ENCODE peak calls at places on chromosomes 11 and 22, in eight cellular contexts. K is fibroblast of lung, T is heart right ventricle, C is HepG2, R is body of pancreas, M is adrenal gland, J is tibial artery, H is ovary. G is an unnamed sample.

GRCh38 chr11:93493252-93493897 is 49.8 kb downstream of the SMCO4 start:
- DNase-seq in J (no peak), H (no peak), M (no peak), R (peak; percentile 68), K (no peak), C (peak; percentile 79), T (no peak), G (no peak)

GRCh38 chr11:102833731-102834130 is 9.7 kb downstream of the MMP3 start:
- DNase-seq in K (no peak), R (no peak), M (no peak), H (no peak), T (no peak), J (no peak), C (no peak), G (no peak)

GRCh38 chr11:70064011-70064725 is 13.9 kb upstream of the ANO1 start:
- DNase-seq in H (no peak), K (no peak), T (no peak), J (no peak), M (no peak), R (no peak), C (no peak), G (no peak)

GRCh38 chr11:124394408-124394807 is 4.4 kb downstream of the OR8B3 start:
- DNase-seq in J (no peak), R (no peak), T (no peak), H (no peak), C (no peak), M (no peak), K (peak; percentile 24), G (no peak)

GRCh38 chr11:111445586-111445985 is 66.5 kb upstream of the POU2AF1 start:
- DNase-seq in J (no peak), C (no peak), R (no peak), H (no peak), M (no peak), T (peak; percentile 19), K (no peak), G (no peak)

GRCh38 chr11:9231848-9232177 is 33.3 kb downstream of the DENND5A start:
- DNase-seq in K (peak; percentile 81), J (no peak), H (no peak), C (no peak), T (peak; percentile 33), R (peak; percentile 23), M (peak; percentile 26), G (no peak)

GRCh38 chr11:68153742-68154141 is 32.6 kb upstream of the CHKA start:
- DNase-seq in K (no peak), C (no peak), M (no peak), R (peak; percentile 32), J (no peak), T (no peak), H (no peak), G (no peak)

GRCh38 chr22:19959043-19959586 is 17.5 kb upstream of the TXNRD2 start:
- DNase-seq in J (peak; percentile 91), R (peak; percentile 86), H (peak; percentile 91), C (peak; percentile 92), M (peak; percentile 93), K (peak; percentile 54), T (peak; percentile 76), G (peak; percentile 59)

GRCh38 chr11:131661137-131661536 is 290.7 kb downstream of the NTM start:
- DNase-seq in R (no peak), J (no peak), M (no peak), C (no peak), K (peak; percentile 21), H (no peak), T (no peak), G (no peak)

GRCh38 chr11:113677648-113678047 is 28.5 kb downstream of the TMPRSS5 start:
- DNase-seq in R (no peak), C (no peak), K (no peak), J (no peak), H (no peak), M (no peak), T (no peak), G (no peak)
- TF ChIP-seq CTCF in R (no peak), C (no peak), K (no peak), J (no peak), H (no peak), M (no peak), T (no peak), G (no peak)

DNA sequence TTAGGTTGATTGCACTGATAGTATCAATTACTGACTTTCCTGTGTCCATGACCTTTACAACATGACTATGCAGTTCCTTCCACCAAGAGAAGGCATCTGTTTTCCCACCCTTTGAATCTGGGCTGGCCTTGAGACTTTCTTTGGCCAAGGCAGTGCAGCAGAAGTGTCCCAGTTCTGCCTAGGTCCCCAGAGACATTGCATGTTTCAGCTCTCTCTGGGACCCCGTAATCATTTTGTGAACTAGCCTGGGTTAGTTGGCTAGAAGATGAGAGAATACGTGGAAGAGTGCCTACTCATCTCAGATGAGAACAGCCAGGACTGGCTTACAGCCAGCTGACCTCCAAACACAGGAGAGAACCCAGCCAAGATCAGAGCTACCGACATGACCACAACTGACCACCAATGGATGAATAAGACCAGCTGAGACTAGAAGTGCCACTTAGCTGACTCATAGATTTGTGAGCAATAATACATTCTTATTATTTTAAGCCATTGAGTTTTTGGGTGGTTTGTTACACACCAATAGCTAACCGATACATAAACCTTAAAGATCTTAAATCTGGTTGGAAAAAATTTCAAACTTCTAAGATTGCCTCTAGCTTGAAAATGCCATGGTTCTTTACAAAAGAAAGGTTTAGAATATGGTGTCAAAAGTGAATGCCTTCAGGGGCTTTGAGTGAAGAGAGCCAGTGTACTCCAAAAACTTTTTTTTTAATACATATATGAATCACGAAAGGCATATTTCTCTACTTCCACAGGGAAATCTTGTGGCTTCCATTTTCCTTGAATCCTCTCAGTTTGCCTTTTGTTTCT is 145.2 kb downstream of the FBXO7 start:
- DNase-seq in T (no peak), R (peak; percentile 46), J (peak; percentile 83), H (peak; percentile 66), M (peak; percentile 54), K (peak; percentile 87), C (peak; percentile 91), G (peak; percentile 64)
- H3K4me1 ChIP-seq in T (peaks cover 53% of the 10 kb centered on the region), R (no peaks in the 10 kb centered on the region), J (peaks cover 75% of the 10 kb centered on the region), H (peaks cover 34% of the 10 kb centered on the region), M (no peaks in the 10 kb centered on the region), K (peaks cover 27% of the 10 kb centered on the region), C (peaks cover 96% of the 10 kb centered on the region), G (peaks cover 65% of the 10 kb centered on the region)

GRCh38 chr11:59557940-59558643 is 46.8 kb downstream of the OR4D9 start:
- DNase-seq in M (no peak), R (no peak), J (no peak), T (no peak), H (no peak), K (peak; percentile 11), C (no peak), G (no peak)
- H3K4me3 ChIP-seq in M (no peak overlapping the region), R (no peak overlapping the region), J (peak overlapping the region; percentile 15), T (no peak overlapping the region), H (no peak overlapping the region), K (peak overlapping the region; percentile 44), C (peak overlapping the region; percentile 79), G (peak overlapping the region; percentile 55)

DNA sequence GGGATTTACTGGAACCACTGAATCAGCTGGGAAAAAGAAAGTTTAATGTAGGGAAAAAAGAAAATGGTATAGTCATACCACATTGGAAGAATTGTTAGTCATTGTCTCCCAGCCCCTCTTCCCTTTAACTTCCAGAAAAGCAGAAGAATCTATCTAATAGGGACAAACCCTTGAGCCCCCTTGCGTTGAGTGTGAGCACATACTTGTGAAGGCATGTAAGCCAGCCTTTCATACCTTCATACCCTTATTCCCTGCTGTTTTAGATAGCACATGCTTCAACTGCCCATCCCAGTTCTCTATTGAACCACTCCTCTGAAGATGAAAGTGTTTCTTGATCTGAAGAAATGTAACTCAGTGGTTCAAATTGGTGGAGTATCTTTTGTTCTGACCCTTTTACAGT is 6.6 kb downstream of the TREH start:
- DNase-seq in T (no peak), M (no peak), J (no peak), R (no peak), H (no peak), K (no peak), C (no peak), G (no peak)
- TF ChIP-seq CTCF in T (no peak), M (no peak), J (no peak), R (no peak), H (no peak), K (no peak), C (peak; percentile 42), G (no peak)

GRCh38 chr11:44615041-44615513 is 49.6 kb downstream of the CD82 start:
- DNase-seq in M (no peak), J (peak; percentile 45), K (no peak), T (no peak), R (no peak), H (no peak), C (no peak), G (no peak)

GRCh38 chr11:44613081-44613628 is 47.7 kb downstream of the CD82 start:
- DNase-seq in K (no peak), J (no peak), T (no peak), M (no peak), H (no peak), R (no peak), C (no peak), G (no peak)

GRCh38 chr11:44611687-44612437 is 46.4 kb downstream of the CD82 start:
- DNase-seq in T (peak; percentile 41), R (no peak), H (no peak), C (no peak), K (no peak), M (no peak), J (no peak), G (no peak)

GRCh38 chr11:44615913-44616806 is 50.7 kb downstream of the CD82 start:
- DNase-seq in T (no peak), K (no peak), J (peak; percentile 51), C (no peak), H (peak; percentile 25), R (no peak), M (no peak), G (no peak)

GRCh38 chr11:44614281-44614680 is 48.8 kb downstream of the CD82 start:
- DNase-seq in M (no peak), R (no peak), H (no peak), J (no peak), C (no peak), K (no peak), T (no peak), G (no peak)
- H3K4me1 ChIP-seq in M (no peaks in the 10 kb centered on the region), R (no peaks in the 10 kb centered on the region), H (peaks cover under 1% of the 10 kb centered on the region), J (peaks cover 75% of the 10 kb centered on the region), C (no peaks in the 10 kb centered on the region), K (no peaks in the 10 kb centered on the region), T (peaks cover 46% of the 10 kb centered on the region), G (peaks cover 10% of the 10 kb centered on the region)

GRCh38 chr11:20023082-20023426 is 137.2 kb downstream of the DBX1 start:
- DNase-seq in T (no peak), C (no peak), M (no peak), H (no peak), J (no peak), K (no peak), R (no peak), G (no peak)
- H3K4me3 ChIP-seq in T (no peak overlapping the region), C (peak overlapping the region; percentile 80), M (no peak overlapping the region), H (no peak overlapping the region), J (peak overlapping the region; percentile 24), K (peak overlapping the region; percentile 55), R (peak overlapping the region; percentile 1), G (no peak overlapping the region)

G was measured in tibial nerve.